ENCODE peak calls at places on chromosomes 5 and 9, in five cellular contexts. One of them, this sample, is unnamed.

GRCh38 chr9:22244141-22245011 is 202.2 kb upstream of the DMRTA1 start:
- DNase-seq in ovary: peak
- DNase-seq in GM10248: peak
- DNase-seq in WTC11: peak
- DNase-seq in IMR-90: peak
- DNase-seq in this sample: peak

GRCh38 chr9:127336086-127336485 is 60.9 kb upstream of the SLC2A8 start:
- DNase-seq in ovary: no peak
- DNase-seq in GM10248: no peak
- DNase-seq in WTC11: no peak
- DNase-seq in IMR-90: peak
- DNase-seq in this sample: no peak

GRCh38 chr5:88883566-88884434 is 816 bp upstream of the MEF2C start:
- DNase-seq in ovary: peak
- DNase-seq in GM10248: peak
- DNase-seq in WTC11: peak
- DNase-seq in IMR-90: peak
- DNase-seq in this sample: peak

GRCh38 chr5:96962540-96962991 is 26.7 kb downstream of the LNPEP start:
- DNase-seq in ovary: no peak
- DNase-seq in GM10248: no peak
- DNase-seq in WTC11: no peak
- DNase-seq in IMR-90: no peak
- DNase-seq in this sample: no peak

GRCh38 chr5:175236176-175236575 is 207.8 kb downstream of the DRD1 start:
- DNase-seq in ovary: no peak
- DNase-seq in GM10248: no peak
- DNase-seq in WTC11: no peak
- DNase-seq in IMR-90: no peak
- DNase-seq in this sample: no peak

GRCh38 chr5:149940077-149940574 is 4.5 kb downstream of the PDE6A start:
- DNase-seq in ovary: no peak
- DNase-seq in GM10248: no peak
- DNase-seq in WTC11: no peak
- DNase-seq in IMR-90: no peak
- DNase-seq in this sample: peak

GRCh38 chr9:15144567-15145174 is 162.3 kb downstream of the TTC39B start:
- DNase-seq in ovary: no peak
- DNase-seq in GM10248: no peak
- DNase-seq in WTC11: no peak
- DNase-seq in IMR-90: no peak
- DNase-seq in this sample: no peak

GRCh38 chr9:87618931-87619330 is 107.0 kb upstream of the CTSL start:
- DNase-seq in ovary: no peak
- DNase-seq in GM10248: no peak
- DNase-seq in WTC11: no peak
- DNase-seq in IMR-90: no peak
- DNase-seq in this sample: no peak

GRCh38 chr5:87393331-87393730 is 19.4 kb downstream of the CCNH start:
- DNase-seq in ovary: no peak
- DNase-seq in GM10248: no peak
- DNase-seq in WTC11: no peak
- DNase-seq in IMR-90: peak
- DNase-seq in this sample: no peak

GRCh38 chr5:17461793-17462192 is 36.2 kb upstream of the TAF11L2 start:
- DNase-seq in ovary: no peak
- DNase-seq in GM10248: no peak
- DNase-seq in WTC11: no peak
- DNase-seq in IMR-90: no peak
- DNase-seq in this sample: no peak

GRCh38 chr9:14744768-14745167 is 22.2 kb upstream of the CER1 start:
- DNase-seq in ovary: no peak
- DNase-seq in GM10248: no peak
- DNase-seq in WTC11: no peak
- DNase-seq in IMR-90: no peak
- DNase-seq in this sample: no peak

GRCh38 chr9:86077286-86077685 is 22.1 kb downstream of the GOLM1 start:
- DNase-seq in ovary: peak
- DNase-seq in GM10248: no peak
- DNase-seq in WTC11: no peak
- DNase-seq in IMR-90: no peak
- DNase-seq in this sample: no peak

GRCh38 chr9:86080112-86080579 is 19.2 kb downstream of the GOLM1 start:
- DNase-seq in ovary: no peak
- DNase-seq in GM10248: no peak
- DNase-seq in WTC11: no peak
- DNase-seq in IMR-90: no peak
- DNase-seq in this sample: no peak

GRCh38 chr9:86082870-86083269 is 16.5 kb downstream of the GOLM1 start:
- DNase-seq in ovary: no peak
- DNase-seq in GM10248: no peak
- DNase-seq in WTC11: no peak
- DNase-seq in IMR-90: no peak
- DNase-seq in this sample: no peak

GRCh38 chr9:86078731-86079130 is 20.6 kb downstream of the GOLM1 start:
- DNase-seq in ovary: no peak
- DNase-seq in GM10248: no peak
- DNase-seq in WTC11: no peak
- DNase-seq in IMR-90: no peak
- DNase-seq in this sample: no peak

GRCh38 chr9:86079421-86080111 is 19.8 kb downstream of the GOLM1 start:
- DNase-seq in ovary: no peak
- DNase-seq in GM10248: no peak
- DNase-seq in WTC11: no peak
- DNase-seq in IMR-90: no peak
- DNase-seq in this sample: no peak
- TF ChIP-seq CTCF in ovary: no peak
- TF ChIP-seq CTCF in GM10248: no peak
- TF ChIP-seq CTCF in WTC11: no peak
- TF ChIP-seq CTCF in IMR-90: no peak
- TF ChIP-seq CTCF in this sample: no peak

GRCh38 chr5:38749861-38750260 is 96.0 kb upstream of the OSMR start:
- DNase-seq in ovary: no peak
- DNase-seq in GM10248: no peak
- DNase-seq in WTC11: no peak
- DNase-seq in IMR-90: no peak
- DNase-seq in this sample: no peak

GRCh38 chr5:38752622-38753021 is 93.2 kb upstream of the OSMR start:
- DNase-seq in ovary: no peak
- DNase-seq in GM10248: no peak
- DNase-seq in WTC11: no peak
- DNase-seq in IMR-90: no peak
- DNase-seq in this sample: no peak

GRCh38 chr5:38753776-38754175 is 92.0 kb upstream of the OSMR start:
- DNase-seq in ovary: no peak
- DNase-seq in GM10248: no peak
- DNase-seq in WTC11: no peak
- DNase-seq in IMR-90: no peak
- DNase-seq in this sample: no peak

GRCh38 chr5:38755171-38755570 is 90.6 kb upstream of the OSMR start:
- DNase-seq in ovary: no peak
- DNase-seq in GM10248: no peak
- DNase-seq in WTC11: no peak
- DNase-seq in IMR-90: peak
- DNase-seq in this sample: no peak

DNA sequence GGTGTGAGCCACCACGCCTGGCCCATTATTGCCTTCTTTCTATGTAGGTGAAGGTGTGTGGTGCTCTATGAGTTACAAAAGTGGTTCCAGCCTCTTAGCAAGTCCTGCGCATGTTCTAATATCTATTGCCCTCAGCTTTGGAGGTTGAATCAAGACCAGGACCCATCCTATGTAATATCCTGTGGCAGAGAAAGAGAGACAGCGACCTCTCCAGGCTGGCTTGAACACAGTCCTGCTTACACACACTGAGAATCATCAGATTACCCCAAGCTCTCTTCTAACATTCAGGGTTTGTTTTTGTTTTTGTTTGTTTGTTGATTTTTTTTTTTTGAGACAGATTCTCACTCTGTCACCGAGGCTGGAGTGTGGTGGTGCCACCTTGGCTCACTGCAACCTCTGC is 94.7 kb upstream of the OSMR start:
- DNase-seq in ovary: no peak
- DNase-seq in GM10248: no peak
- DNase-seq in WTC11: peak
- DNase-seq in IMR-90: no peak
- DNase-seq in this sample: no peak
- TF ChIP-seq CTCF in ovary: no peak
- TF ChIP-seq CTCF in GM10248: no peak
- TF ChIP-seq CTCF in WTC11: no peak
- TF ChIP-seq CTCF in IMR-90: no peak
- TF ChIP-seq CTCF in this sample: no peak

GRCh38 chr5:168750926-168751325 is 171.8 kb upstream of the PANK3 start:
- DNase-seq in ovary: no peak
- DNase-seq in GM10248: no peak
- DNase-seq in WTC11: no peak
- DNase-seq in IMR-90: no peak
- DNase-seq in this sample: no peak

GRCh38 chr5:168746893-168747640 is 167.9 kb upstream of the PANK3 start:
- DNase-seq in ovary: no peak
- DNase-seq in GM10248: no peak
- DNase-seq in WTC11: no peak
- DNase-seq in IMR-90: no peak
- DNase-seq in this sample: no peak

GRCh38 chr5:168749391-168750100 is 170.4 kb upstream of the PANK3 start:
- DNase-seq in ovary: no peak
- DNase-seq in GM10248: no peak
- DNase-seq in WTC11: no peak
- DNase-seq in IMR-90: no peak
- DNase-seq in this sample: no peak

GRCh38 chr5:168752012-168752411 is 172.8 kb upstream of the PANK3 start:
- DNase-seq in ovary: no peak
- DNase-seq in GM10248: no peak
- DNase-seq in WTC11: no peak
- DNase-seq in IMR-90: no peak
- DNase-seq in this sample: no peak

DNA sequence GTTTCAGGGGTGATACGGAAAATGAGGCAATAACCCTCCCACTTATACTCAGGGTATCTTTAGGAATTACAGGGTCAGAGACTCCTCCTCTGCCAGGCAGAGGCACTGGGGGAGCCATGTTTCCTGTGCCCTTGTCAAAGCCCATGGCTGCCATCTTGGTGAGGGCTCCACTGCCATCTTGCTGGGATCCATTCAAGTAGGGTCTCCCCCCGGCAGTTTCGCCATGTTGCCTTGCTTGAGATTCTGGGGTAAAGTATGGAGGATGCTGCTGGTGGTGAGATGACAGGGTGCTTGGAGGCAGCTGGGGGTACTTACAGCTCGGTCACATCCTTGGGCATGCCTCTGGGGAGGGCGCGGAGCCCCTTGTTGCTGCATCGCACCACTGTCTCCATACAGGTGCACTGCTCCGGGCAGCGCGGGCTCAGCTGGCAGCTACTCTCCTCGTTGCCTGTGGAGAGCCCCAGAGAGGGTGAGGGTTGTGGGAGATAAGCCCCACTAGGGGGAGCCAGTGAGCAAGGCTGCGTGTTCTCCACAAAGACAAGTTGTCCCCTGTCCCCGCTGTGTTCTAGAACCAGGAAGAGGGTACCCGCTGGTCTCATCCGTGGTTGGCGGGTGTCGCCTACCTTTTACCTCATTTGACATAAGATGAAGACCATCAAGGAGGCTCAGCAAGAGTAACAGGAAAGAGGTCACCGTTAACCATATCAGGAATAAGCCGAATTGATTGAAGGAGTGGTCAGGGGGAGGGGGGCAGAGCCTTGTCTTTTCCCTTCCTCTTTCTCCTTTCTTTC is 169.0 kb upstream of the PANK3 start:
- DNase-seq in ovary: no peak
- DNase-seq in GM10248: peak
- DNase-seq in WTC11: peak
- DNase-seq in IMR-90: no peak
- DNase-seq in this sample: peak
- TF ChIP-seq CTCF in ovary: no peak
- TF ChIP-seq CTCF in GM10248: peak
- TF ChIP-seq CTCF in WTC11: peak
- TF ChIP-seq CTCF in IMR-90: no peak
- TF ChIP-seq CTCF in this sample: peak

DNA sequence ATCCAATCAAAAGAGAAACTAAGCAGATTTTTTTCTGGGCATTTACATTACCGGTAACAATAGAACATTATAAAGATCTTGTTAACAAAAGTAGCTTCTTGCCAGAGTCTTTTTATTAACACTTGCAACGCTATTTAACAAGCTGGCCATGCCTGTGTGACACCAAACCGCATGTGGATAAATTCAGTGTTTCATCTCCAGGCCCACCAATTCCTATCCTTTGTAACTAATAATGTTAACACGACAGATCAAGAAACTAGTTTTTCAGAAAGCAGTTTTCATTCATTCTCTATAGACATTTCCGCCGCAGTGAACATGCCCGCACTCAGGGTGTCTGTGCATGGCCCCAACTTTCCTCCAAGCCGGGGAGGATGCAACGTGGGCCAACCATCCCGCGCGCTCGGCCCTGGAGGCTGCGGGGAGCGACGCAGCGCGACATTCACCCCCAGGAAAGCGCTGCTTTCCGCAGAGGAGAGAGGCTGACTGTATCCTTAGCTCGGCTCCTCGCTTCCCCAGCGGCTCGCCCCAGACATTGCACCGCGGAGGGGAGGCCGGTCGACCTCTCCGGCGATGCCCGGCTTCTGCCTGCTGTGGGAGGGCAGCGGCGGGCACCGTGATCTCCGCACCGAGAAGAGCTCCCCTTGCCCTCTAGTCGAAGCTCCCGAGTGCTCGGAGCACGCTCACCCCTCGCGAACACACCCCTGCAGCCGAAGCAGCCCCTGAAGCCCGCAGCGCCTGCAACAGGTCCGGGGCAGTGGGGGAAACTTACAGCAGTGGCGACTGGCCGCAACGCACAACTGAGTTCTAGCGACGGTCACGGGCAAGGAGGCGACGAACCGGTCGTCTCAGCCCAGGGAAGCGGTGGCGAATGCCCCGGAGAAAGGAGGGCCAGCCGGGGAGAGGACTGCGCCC is 734 bp downstream of the ENC1 start:
- DNase-seq in ovary: peak
- DNase-seq in GM10248: peak
- DNase-seq in WTC11: peak
- DNase-seq in IMR-90: peak
- DNase-seq in this sample: peak
- TF ChIP-seq CTCF in ovary: no peak
- TF ChIP-seq CTCF in GM10248: no peak
- TF ChIP-seq CTCF in WTC11: no peak
- TF ChIP-seq CTCF in IMR-90: no peak
- TF ChIP-seq CTCF in this sample: no peak